ENCODE peak calls at places on chromosomes 2 and 18, in ten cellular contexts. One of them, this sample, is unnamed.

GRCh38 chr2:168179592-168179991 is 67.8 kb downstream of the STK39 start:
- DNase-seq in upper lobe of left lung: no peak
- DNase-seq in Peyer's patch: no peak
- DNase-seq in NB4: no peak
- DNase-seq in breast epithelium: no peak
- DNase-seq in suprapubic skin: no peak
- DNase-seq in transverse colon: no peak
- DNase-seq in HCT116: no peak
- DNase-seq in HepG2: no peak
- DNase-seq in IMR-90: no peak
- DNase-seq in this sample: no peak

GRCh38 chr2:185738679-185739472 is at the start of gene FSIP2:
- DNase-seq in NB4: peak; percentile 63
- DNase-seq in suprapubic skin: no peak
- DNase-seq in upper lobe of left lung: peak; percentile 90
- DNase-seq in HCT116: no peak
- DNase-seq in breast epithelium: peak; percentile 62
- DNase-seq in IMR-90: peak; percentile 9
- DNase-seq in HepG2: peak; percentile 65
- DNase-seq in transverse colon: peak; percentile 73
- DNase-seq in Peyer's patch: peak; percentile 90
- DNase-seq in this sample: no peak

GRCh38 chr2:164784376-164784775 is 57.2 kb downstream of the COBLL1 start:
- DNase-seq in suprapubic skin: no peak
- DNase-seq in Peyer's patch: no peak
- DNase-seq in breast epithelium: no peak
- DNase-seq in IMR-90: no peak
- DNase-seq in transverse colon: no peak
- DNase-seq in HepG2: no peak
- DNase-seq in HCT116: no peak
- DNase-seq in NB4: no peak
- DNase-seq in upper lobe of left lung: no peak
- DNase-seq in this sample: no peak

GRCh38 chr2:119735565-119735964 is 24.2 kb upstream of the PTPN4 start:
- DNase-seq in IMR-90: no peak
- DNase-seq in Peyer's patch: no peak
- DNase-seq in NB4: no peak
- DNase-seq in suprapubic skin: no peak
- DNase-seq in transverse colon: no peak
- DNase-seq in HCT116: no peak
- DNase-seq in breast epithelium: no peak
- DNase-seq in HepG2: no peak
- DNase-seq in upper lobe of left lung: no peak
- DNase-seq in this sample: no peak

GRCh38 chr2:239203443-239204142 is 197.2 kb downstream of the HDAC4 start:
- DNase-seq in upper lobe of left lung: no peak
- DNase-seq in Peyer's patch: peak; percentile 12
- DNase-seq in breast epithelium: peak; percentile 19
- DNase-seq in transverse colon: no peak
- DNase-seq in NB4: no peak
- DNase-seq in HCT116: no peak
- DNase-seq in HepG2: no peak
- DNase-seq in IMR-90: no peak
- DNase-seq in suprapubic skin: peak; percentile 34
- DNase-seq in this sample: no peak

GRCh38 chr2:105294844-105295481 is 34.6 kb downstream of the TGFBRAP1 start:
- DNase-seq in HepG2: peak; percentile 59
- DNase-seq in Peyer's patch: no peak
- DNase-seq in upper lobe of left lung: no peak
- DNase-seq in IMR-90: peak; percentile 68
- DNase-seq in NB4: peak; percentile 64
- DNase-seq in transverse colon: no peak
- DNase-seq in HCT116: peak; percentile 43
- DNase-seq in breast epithelium: no peak
- DNase-seq in suprapubic skin: no peak
- DNase-seq in this sample: peak; percentile 52

GRCh38 chr2:85554980-85555612 is 6.2 kb downstream of the GGCX start:
- DNase-seq in HepG2: no peak
- DNase-seq in Peyer's patch: no peak
- DNase-seq in upper lobe of left lung: no peak
- DNase-seq in NB4: no peak
- DNase-seq in IMR-90: no peak
- DNase-seq in transverse colon: no peak
- DNase-seq in suprapubic skin: no peak
- DNase-seq in breast epithelium: no peak
- DNase-seq in HCT116: no peak
- DNase-seq in this sample: no peak

GRCh38 chr2:70732736-70733427 is 35.1 kb downstream of the ADD2 start:
- DNase-seq in IMR-90: no peak
- DNase-seq in NB4: no peak
- DNase-seq in HCT116: no peak
- DNase-seq in breast epithelium: no peak
- DNase-seq in suprapubic skin: no peak
- DNase-seq in upper lobe of left lung: no peak
- DNase-seq in Peyer's patch: no peak
- DNase-seq in HepG2: no peak
- DNase-seq in transverse colon: no peak
- DNase-seq in this sample: no peak

GRCh38 chr2:71683070-71683469 is 229.7 kb downstream of the DYSF start:
- DNase-seq in IMR-90: no peak
- DNase-seq in transverse colon: no peak
- DNase-seq in Peyer's patch: peak; percentile 34
- DNase-seq in suprapubic skin: peak; percentile 41
- DNase-seq in HepG2: no peak
- DNase-seq in HCT116: no peak
- DNase-seq in breast epithelium: peak; percentile 39
- DNase-seq in upper lobe of left lung: no peak
- DNase-seq in NB4: no peak
- DNase-seq in this sample: no peak

GRCh38 chr2:232331071-232331470 is 47.5 kb upstream of the ALPP start:
- DNase-seq in breast epithelium: no peak
- DNase-seq in upper lobe of left lung: no peak
- DNase-seq in IMR-90: no peak
- DNase-seq in HepG2: no peak
- DNase-seq in Peyer's patch: peak; percentile 45
- DNase-seq in NB4: no peak
- DNase-seq in transverse colon: no peak
- DNase-seq in suprapubic skin: peak; percentile 24
- DNase-seq in HCT116: no peak
- DNase-seq in this sample: no peak

GRCh38 chr2:133667968-133668367 is 99.7 kb upstream of the NCKAP5 start:
- DNase-seq in HepG2: no peak
- DNase-seq in HCT116: no peak
- DNase-seq in NB4: no peak
- DNase-seq in Peyer's patch: no peak
- DNase-seq in suprapubic skin: no peak
- DNase-seq in IMR-90: no peak
- DNase-seq in breast epithelium: no peak
- DNase-seq in transverse colon: no peak
- DNase-seq in upper lobe of left lung: no peak
- DNase-seq in this sample: no peak

GRCh38 chr18:44324361-44324760 is 356.3 kb upstream of the SETBP1 start:
- DNase-seq in NB4: no peak
- DNase-seq in transverse colon: no peak
- DNase-seq in IMR-90: no peak
- DNase-seq in HepG2: no peak
- DNase-seq in breast epithelium: no peak
- DNase-seq in upper lobe of left lung: no peak
- DNase-seq in HCT116: no peak
- DNase-seq in Peyer's patch: no peak
- DNase-seq in suprapubic skin: no peak
- DNase-seq in this sample: no peak

GRCh38 chr2:8984855-8985254 is 18.6 kb downstream of the MBOAT2 start:
- DNase-seq in HepG2: no peak
- DNase-seq in transverse colon: no peak
- DNase-seq in IMR-90: no peak
- DNase-seq in HCT116: no peak
- DNase-seq in suprapubic skin: no peak
- DNase-seq in Peyer's patch: no peak
- DNase-seq in upper lobe of left lung: no peak
- DNase-seq in NB4: no peak
- DNase-seq in breast epithelium: no peak
- DNase-seq in this sample: no peak

GRCh38 chr18:3448845-3449701 is 899 bp upstream of the TGIF1 start:
- DNase-seq in IMR-90: peak; percentile 90
- DNase-seq in HCT116: peak; percentile 70
- DNase-seq in NB4: peak; percentile 98
- DNase-seq in suprapubic skin: peak; percentile 97
- DNase-seq in upper lobe of left lung: peak; percentile 96
- DNase-seq in Peyer's patch: peak; percentile 90
- DNase-seq in transverse colon: peak; percentile 83
- DNase-seq in HepG2: peak; percentile 91
- DNase-seq in breast epithelium: peak; percentile 91
- DNase-seq in this sample: peak; percentile 35
- TF ChIP-seq POLR2A in IMR-90: peak; percentile 96
- TF ChIP-seq POLR2A in HCT116: no peak
- TF ChIP-seq POLR2A in NB4: peak; percentile 69
- TF ChIP-seq POLR2A in suprapubic skin: peak; percentile 84
- TF ChIP-seq POLR2A in upper lobe of left lung: no peak
- TF ChIP-seq POLR2A in Peyer's patch: peak; percentile 83
- TF ChIP-seq POLR2A in transverse colon: peak; percentile 91
- TF ChIP-seq POLR2A in HepG2: peak; percentile 71
- TF ChIP-seq POLR2A in breast epithelium: peak; percentile 90
- TF ChIP-seq POLR2A in this sample: peak; percentile 43

DNA sequence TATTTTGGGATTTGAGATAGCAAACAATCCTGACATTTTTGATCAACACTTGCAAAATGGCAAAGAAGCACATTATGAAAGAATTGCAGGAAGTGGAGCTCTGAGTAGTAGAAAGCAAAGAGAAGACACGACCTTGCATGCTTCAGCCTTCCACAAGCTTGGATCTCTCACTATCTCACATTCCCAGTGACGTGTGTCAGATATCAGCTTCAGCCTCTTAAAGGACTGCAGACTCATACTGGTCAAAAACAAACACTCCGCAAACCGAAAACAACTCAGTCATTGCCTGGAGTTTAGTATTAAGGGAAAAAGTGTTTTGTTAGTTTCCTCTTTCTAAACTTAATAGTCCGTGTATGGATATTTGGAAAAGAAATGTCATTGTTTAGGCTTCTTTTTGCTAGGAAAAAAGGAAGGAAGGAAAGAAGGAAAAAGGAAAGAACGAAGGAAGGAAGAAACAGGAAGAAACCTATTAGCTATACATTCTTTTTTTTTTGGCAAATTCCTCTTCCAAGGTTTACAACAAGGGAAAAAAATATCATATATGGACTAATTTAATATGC is 32.6 kb upstream of the SLC40A1 start:
- DNase-seq in breast epithelium: no peak
- DNase-seq in Peyer's patch: no peak
- DNase-seq in transverse colon: no peak
- DNase-seq in HepG2: peak; percentile 96
- DNase-seq in HCT116: no peak
- DNase-seq in NB4: no peak
- DNase-seq in suprapubic skin: no peak
- DNase-seq in IMR-90: peak; percentile 98
- DNase-seq in upper lobe of left lung: no peak
- DNase-seq in this sample: no peak
- TF ChIP-seq POLR2A in breast epithelium: no peak
- TF ChIP-seq POLR2A in Peyer's patch: no peak
- TF ChIP-seq POLR2A in transverse colon: no peak
- TF ChIP-seq POLR2A in HepG2: no peak
- TF ChIP-seq POLR2A in HCT116: no peak
- TF ChIP-seq POLR2A in NB4: no peak
- TF ChIP-seq POLR2A in suprapubic skin: no peak
- TF ChIP-seq POLR2A in IMR-90: no peak
- TF ChIP-seq POLR2A in upper lobe of left lung: no peak
- TF ChIP-seq POLR2A in this sample: no peak

GRCh38 chr2:96136123-96136720 is 2.1 kb downstream of the ASTL start:
- DNase-seq in IMR-90: no peak
- DNase-seq in upper lobe of left lung: no peak
- DNase-seq in suprapubic skin: no peak
- DNase-seq in Peyer's patch: no peak
- DNase-seq in breast epithelium: no peak
- DNase-seq in transverse colon: no peak
- DNase-seq in HepG2: no peak
- DNase-seq in HCT116: no peak
- DNase-seq in NB4: no peak
- DNase-seq in this sample: no peak

GRCh38 chr2:96139181-96139758 is 968 bp upstream of the ASTL start:
- DNase-seq in breast epithelium: no peak
- DNase-seq in IMR-90: no peak
- DNase-seq in HCT116: no peak
- DNase-seq in HepG2: no peak
- DNase-seq in NB4: no peak
- DNase-seq in upper lobe of left lung: no peak
- DNase-seq in suprapubic skin: no peak
- DNase-seq in transverse colon: no peak
- DNase-seq in Peyer's patch: no peak
- DNase-seq in this sample: no peak

GRCh38 chr2:96135621-96136020 is 2.7 kb downstream of the ASTL start:
- DNase-seq in IMR-90: no peak
- DNase-seq in upper lobe of left lung: no peak
- DNase-seq in breast epithelium: no peak
- DNase-seq in suprapubic skin: no peak
- DNase-seq in Peyer's patch: no peak
- DNase-seq in HepG2: no peak
- DNase-seq in NB4: no peak
- DNase-seq in transverse colon: no peak
- DNase-seq in HCT116: no peak
- DNase-seq in this sample: no peak

GRCh38 chr2:96138146-96139145 is at the start of gene ASTL:
- DNase-seq in suprapubic skin: no peak
- DNase-seq in breast epithelium: peak; percentile 68
- DNase-seq in upper lobe of left lung: peak; percentile 81
- DNase-seq in HCT116: no peak
- DNase-seq in HepG2: peak; percentile 56
- DNase-seq in transverse colon: peak; percentile 87
- DNase-seq in NB4: peak; percentile 65
- DNase-seq in IMR-90: peak; percentile 32
- DNase-seq in Peyer's patch: peak; percentile 85
- DNase-seq in this sample: no peak

DNA sequence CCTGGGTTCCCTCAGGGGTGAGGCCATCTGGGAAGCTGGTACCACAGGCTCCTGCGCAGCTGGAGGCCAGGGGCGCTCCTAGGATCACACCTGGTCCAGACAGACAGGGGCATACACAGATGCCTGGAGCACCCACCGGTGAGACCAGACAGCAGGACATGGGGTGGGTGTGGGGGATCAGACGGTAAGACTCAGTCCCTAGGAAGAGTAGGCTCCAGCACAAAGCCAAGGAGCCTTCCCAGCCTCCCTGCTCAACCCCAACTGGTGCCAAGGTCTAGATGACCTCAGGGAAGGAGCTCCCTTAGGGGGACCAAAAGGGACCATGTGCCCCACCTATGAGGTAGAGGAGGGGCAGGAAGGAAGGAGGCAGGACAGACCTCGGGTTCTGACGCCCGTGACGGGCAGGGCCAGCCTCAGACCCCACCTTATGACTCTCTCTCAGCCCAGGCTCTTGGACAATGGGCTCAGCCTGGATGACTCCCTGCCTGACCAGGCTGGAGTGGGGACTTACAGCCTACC is 632 bp downstream of the ASTL start:
- DNase-seq in IMR-90: no peak
- DNase-seq in Peyer's patch: no peak
- DNase-seq in transverse colon: no peak
- DNase-seq in upper lobe of left lung: no peak
- DNase-seq in HCT116: no peak
- DNase-seq in breast epithelium: no peak
- DNase-seq in HepG2: no peak
- DNase-seq in NB4: no peak
- DNase-seq in suprapubic skin: no peak
- DNase-seq in this sample: no peak
- TF ChIP-seq POLR2A in IMR-90: peak; percentile 17
- TF ChIP-seq POLR2A in Peyer's patch: no peak
- TF ChIP-seq POLR2A in transverse colon: no peak
- TF ChIP-seq POLR2A in upper lobe of left lung: no peak
- TF ChIP-seq POLR2A in HCT116: no peak
- TF ChIP-seq POLR2A in breast epithelium: no peak
- TF ChIP-seq POLR2A in HepG2: no peak
- TF ChIP-seq POLR2A in NB4: no peak
- TF ChIP-seq POLR2A in suprapubic skin: no peak
- TF ChIP-seq POLR2A in this sample: no peak

GRCh38 chr2:241315183-241315878 is at the start of gene HDLBP:
- DNase-seq in suprapubic skin: peak; percentile 100
- DNase-seq in HCT116: peak; percentile 97
- DNase-seq in breast epithelium: peak; percentile 100
- DNase-seq in upper lobe of left lung: peak; percentile 100
- DNase-seq in NB4: peak; percentile 99
- DNase-seq in transverse colon: peak; percentile 100
- DNase-seq in HepG2: peak; percentile 98
- DNase-seq in Peyer's patch: peak; percentile 100
- DNase-seq in IMR-90: peak; percentile 99
- DNase-seq in this sample: peak; percentile 96
- TF ChIP-seq POLR2A in suprapubic skin: no peak
- TF ChIP-seq POLR2A in HCT116: peak; percentile 76
- TF ChIP-seq POLR2A in breast epithelium: no peak
- TF ChIP-seq POLR2A in upper lobe of left lung: peak; percentile 51
- TF ChIP-seq POLR2A in NB4: peak; percentile 26
- TF ChIP-seq POLR2A in transverse colon: peak; percentile 71
- TF ChIP-seq POLR2A in HepG2: peak; percentile 65
- TF ChIP-seq POLR2A in Peyer's patch: peak; percentile 77
- TF ChIP-seq POLR2A in IMR-90: peak; percentile 74
- TF ChIP-seq POLR2A in this sample: peak; percentile 75